ENCODE peak calls at places on chromosome 4, in five cellular contexts. K, F, D, H and P are unnamed samples.

GRCh38 chr4:94523617-94524016 is 71.9 kb downstream of the PDLIM5 start:
- DNase-seq in F (no peak), H (no peak), K (no peak), D (no peak), P (no peak)

GRCh38 chr4:154559931-154560801 is 2.6 kb upstream of the FGB start:
- DNase-seq in F (no peak), K (no peak), H (no peak), D (peak; percentile 96), P (no peak)

GRCh38 chr4:54228563-54229501 is at the start of gene PDGFRA:
- DNase-seq in F (peak; percentile 85), K (peak; percentile 45), D (no peak), H (no peak), P (peak; percentile 85)

GRCh38 chr4:162767090-162767489 is 399.6 kb downstream of the NAF1 start:
- DNase-seq in H (no peak), F (no peak), K (no peak), D (no peak), P (no peak)

GRCh38 chr4:3062466-3062865 is 11.9 kb downstream of the HTT-AS start:
- DNase-seq in K (no peak), H (no peak), D (no peak), F (no peak), P (no peak)

GRCh38 chr4:3344596-3344995 is 51.8 kb downstream of the RGS12 start:
- DNase-seq in D (no peak), H (no peak), F (no peak), K (no peak), P (no peak)

GRCh38 chr4:2965262-2965661 is 1.9 kb downstream of the GRK4 start:
- DNase-seq in H (no peak), K (no peak), D (no peak), F (no peak), P (no peak)

GRCh38 chr4:56671860-56672259 is 9.2 kb downstream of the HOPX start:
- DNase-seq in H (no peak), K (no peak), D (no peak), F (no peak), P (no peak)

GRCh38 chr4:68865760-68866159 is 50.0 kb downstream of the UGT2B10 start:
- DNase-seq in F (no peak), H (no peak), K (no peak), D (no peak), P (no peak)

GRCh38 chr4:177671845-177672244 is 229.6 kb upstream of the AGA start:
- DNase-seq in F (no peak), D (no peak), K (no peak), H (no peak), P (no peak)

GRCh38 chr4:181938641-181939040 is 304.6 kb upstream of the TENM3 start:
- DNase-seq in D (no peak), F (no peak), H (no peak), K (no peak), P (no peak)

GRCh38 chr4:143599827-143600226 is 86.3 kb downstream of the SMARCA5 start:
- DNase-seq in D (no peak), K (no peak), H (no peak), F (no peak), P (no peak)

GRCh38 chr4:61064636-61065035 is 135.5 kb upstream of the ADGRL3 start:
- DNase-seq in K (no peak), H (no peak), D (no peak), F (no peak), P (no peak)

GRCh38 chr4:101600287-101600686 is 190.2 kb upstream of the BANK1 start:
- DNase-seq in D (no peak), H (no peak), F (no peak), K (no peak), P (no peak)

GRCh38 chr4:16693641-16694040 is 204.8 kb downstream of the LDB2 start:
- DNase-seq in K (no peak), H (no peak), D (no peak), F (no peak), P (no peak)

GRCh38 chr4:89836897-89837384 is at the start of gene SNCA:
- DNase-seq in F (peak; percentile 37), H (peak; percentile 28), D (no peak), K (peak; percentile 88), P (peak; percentile 69)

GRCh38 chr4:111631157-111631999 is 513.9 kb upstream of the FAM241A start:
- DNase-seq in H (no peak), K (peak; percentile 32), F (no peak), D (no peak), P (no peak)

GRCh38 chr4:30721353-30722091 is 1.4 kb downstream of the PCDH7 start:
- DNase-seq in K (peak; percentile 83), F (no peak), D (no peak), H (peak; percentile 3), P (peak; percentile 29)

GRCh38 chr4:40722576-40723161 is 27.1 kb upstream of the NSUN7 start:
- DNase-seq in H (no peak), F (no peak), K (no peak), D (no peak), P (no peak)

GRCh38 chr4:28966982-28967381 is 1753.2 kb upstream of the PCDH7 start:
- DNase-seq in H (no peak), F (no peak), K (no peak), D (no peak), P (no peak)

GRCh38 chr4:33924239-33924638 is 2320.1 kb downstream of the ARAP2 start:
- DNase-seq in K (peak; percentile 8), F (no peak), H (no peak), D (no peak), P (no peak)

GRCh38 chr4:33924801-33925200 is 2319.5 kb downstream of the ARAP2 start:
- DNase-seq in F (no peak), K (no peak), D (no peak), H (no peak), P (no peak)

DNA sequence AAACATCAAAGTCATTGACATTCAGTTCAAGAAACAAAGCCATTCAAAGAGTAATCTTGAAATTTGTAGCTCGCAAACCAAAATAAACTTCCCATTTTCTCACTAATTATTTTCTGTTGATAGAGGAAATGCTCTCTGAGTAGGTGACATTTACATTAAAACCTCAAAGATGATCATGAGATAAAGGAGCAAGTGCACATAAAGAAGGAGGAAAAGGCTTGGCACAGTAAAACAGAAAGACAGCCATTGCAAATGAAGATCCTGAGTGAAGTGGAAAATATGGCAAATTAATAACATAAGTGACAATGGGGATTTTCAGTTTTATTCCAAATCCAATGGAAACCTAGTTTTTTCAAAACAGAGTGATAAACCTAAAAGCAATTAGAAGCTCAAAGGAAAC is 2320.8 kb downstream of the ARAP2 start:
- DNase-seq in H (no peak), F (no peak), K (no peak), D (no peak), P (no peak)
- H3K27ac ChIP-seq in H (no peak overlapping the region), F (no peak overlapping the region), K (no peak overlapping the region), D (no peak overlapping the region), P (no peak overlapping the region)

GRCh38 chr4:113899260-113900177 is 79.9 kb downstream of the ARSJ start:
- DNase-seq in F (no peak), K (no peak), H (no peak), D (no peak), P (no peak)

GRCh38 chr4:113907559-113907958 is 71.9 kb downstream of the ARSJ start:
- DNase-seq in F (no peak), D (no peak), K (no peak), H (no peak), P (no peak)

GRCh38 chr4:113905301-113905700 is 74.1 kb downstream of the ARSJ start:
- DNase-seq in D (no peak), F (no peak), K (no peak), H (no peak), P (no peak)

DNA sequence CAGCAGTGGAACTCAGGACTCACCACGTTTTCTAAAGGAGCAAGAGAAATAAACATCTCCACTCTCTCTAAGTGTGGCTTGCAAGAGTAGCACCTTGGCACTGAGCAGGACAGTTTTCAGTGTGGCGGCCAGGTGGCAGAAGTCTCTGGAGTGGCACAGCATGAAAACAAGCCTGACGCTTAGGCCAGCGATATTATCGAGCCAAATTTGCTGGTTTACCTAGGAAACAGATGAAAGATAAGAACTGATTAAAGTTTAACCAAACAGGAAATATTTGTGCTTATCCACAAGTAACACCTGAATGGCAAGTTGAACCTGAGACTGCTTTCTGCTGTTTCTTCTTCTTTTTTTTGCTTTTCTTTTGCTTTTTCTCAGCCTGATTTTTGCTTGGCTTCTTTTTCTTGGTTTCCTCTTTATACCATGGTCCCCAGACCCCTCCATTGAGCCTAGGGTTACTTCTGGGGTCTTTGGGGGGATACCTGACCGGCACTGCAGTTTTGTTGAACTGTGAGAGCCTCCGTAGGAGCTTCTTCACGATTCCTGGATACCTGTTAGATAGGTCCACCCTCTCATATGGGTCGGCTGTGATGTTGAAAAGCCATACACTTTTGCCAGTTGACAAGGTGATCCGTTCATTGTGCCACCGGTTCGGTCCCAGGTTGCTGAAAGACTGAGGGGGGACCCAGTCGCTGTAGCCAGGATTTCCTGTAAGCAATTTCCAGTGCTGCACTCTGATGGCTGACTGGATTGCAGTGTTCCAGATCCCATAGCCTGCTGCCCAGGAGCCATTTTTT is 77.3 kb downstream of the ARSJ start:
- DNase-seq in H (no peak), D (peak; percentile 34), F (no peak), K (no peak), P (no peak)
- H3K27ac ChIP-seq in H (no peak overlapping the region), D (no peak overlapping the region), F (no peak overlapping the region), K (no peak overlapping the region), P (no peak overlapping the region)

GRCh38 chr4:8353158-8353495 is 83.6 kb downstream of the HTRA3 start:
- DNase-seq in H (no peak), K (no peak), D (no peak), F (no peak), P (peak; percentile 48)

GRCh38 chr4:8352368-8353157 is 83.0 kb downstream of the HTRA3 start:
- DNase-seq in F (no peak), D (no peak), K (no peak), H (no peak), P (peak; percentile 9)

GRCh38 chr4:8355306-8355705 is 85.2 kb downstream of the ACOX3 start:
- DNase-seq in D (no peak), F (no peak), K (no peak), H (no peak), P (no peak)

GRCh38 chr4:8355864-8356565 is 84.5 kb downstream of the ACOX3 start:
- DNase-seq in H (no peak), K (no peak), D (no peak), F (no peak), P (no peak)

DNA sequence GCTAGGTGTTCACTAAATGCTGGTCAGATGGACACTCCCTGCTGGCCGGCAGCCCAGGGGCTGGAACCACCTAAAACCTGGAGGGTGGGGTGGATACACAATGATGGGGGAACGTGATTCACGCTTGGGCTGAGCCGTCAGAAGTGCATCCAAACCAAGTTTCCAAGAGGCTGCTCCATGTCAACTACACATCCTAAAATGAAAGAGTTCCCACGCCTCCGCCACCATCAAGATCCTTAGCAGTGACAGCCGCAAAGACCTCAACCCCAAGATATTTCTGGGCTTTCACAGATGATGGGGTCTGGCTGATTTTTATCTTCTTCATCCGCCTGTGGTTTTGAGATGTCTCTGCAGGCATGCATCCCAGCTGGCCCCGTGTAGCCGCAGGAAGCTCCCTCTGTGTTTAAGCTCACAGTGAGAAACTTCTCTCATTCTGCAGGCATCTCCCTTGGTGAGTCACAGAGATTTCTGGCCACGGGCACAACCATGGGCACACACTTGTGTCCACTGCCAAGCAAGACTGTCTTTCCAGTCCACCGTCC is 84.4 kb downstream of the HTRA3 start:
- DNase-seq in D (no peak), H (no peak), F (no peak), K (no peak), P (peak; percentile 48)
- H3K27ac ChIP-seq in D (no peak overlapping the region), H (no peak overlapping the region), F (no peak overlapping the region), K (no peak overlapping the region), P (no peak overlapping the region)

DNA sequence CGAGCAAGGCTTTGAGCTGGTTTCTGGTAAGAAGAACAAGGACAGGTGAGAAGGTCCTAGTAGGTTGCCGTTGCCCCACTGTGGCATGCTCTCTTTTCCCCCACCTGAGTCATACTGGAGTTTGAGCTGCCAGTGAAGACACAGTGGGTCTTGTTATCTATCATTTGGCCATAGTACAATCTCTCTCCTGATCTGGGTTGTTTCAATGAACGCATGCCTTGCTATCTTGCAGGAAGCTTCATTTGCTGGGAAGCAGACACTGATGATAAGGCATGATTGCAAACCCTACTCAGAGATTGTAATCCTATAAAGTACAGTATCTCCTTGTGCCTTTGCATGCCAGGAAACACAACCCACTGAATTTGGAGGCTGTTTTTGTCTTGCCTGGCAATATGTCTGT is 77.4 kb downstream of the CLNK start:
- DNase-seq in H (no peak), F (no peak), K (no peak), D (no peak), P (no peak)
- H3K27ac ChIP-seq in H (no peak overlapping the region), F (no peak overlapping the region), K (no peak overlapping the region), D (no peak overlapping the region), P (no peak overlapping the region)